ENCODE peak calls at places on chromosomes 16 and 17, in ten cellular contexts. One of them, this sample, is unnamed.

GRCh38 chr16:75481475-75481874 is 13.8 kb downstream of the CHST6 start:
- DNase-seq in AG09309: no peak
- DNase-seq in HFF-Myc: no peak
- DNase-seq in adrenal gland: no peak
- DNase-seq in ovary: no peak
- DNase-seq in body of pancreas: no peak
- DNase-seq in uterus: no peak
- DNase-seq in AG10803: no peak
- DNase-seq in fibroblast of pulmonary artery: no peak
- DNase-seq in CD8-positive, alpha-beta T cell: no peak
- DNase-seq in this sample: no peak

GRCh38 chr16:8795096-8795495 is 2.3 kb downstream of the TMEM186 start:
- DNase-seq in AG09309: no peak
- DNase-seq in HFF-Myc: no peak
- DNase-seq in adrenal gland: no peak
- DNase-seq in ovary: no peak
- DNase-seq in body of pancreas: no peak
- DNase-seq in uterus: no peak
- DNase-seq in AG10803: no peak
- DNase-seq in fibroblast of pulmonary artery: no peak
- DNase-seq in CD8-positive, alpha-beta T cell: no peak
- DNase-seq in this sample: no peak

GRCh38 chr16:75105306-75106061 is 11.1 kb downstream of the LDHD start:
- DNase-seq in AG09309: no peak
- DNase-seq in HFF-Myc: no peak
- DNase-seq in adrenal gland: no peak
- DNase-seq in ovary: no peak
- DNase-seq in body of pancreas: no peak
- DNase-seq in uterus: peak
- DNase-seq in AG10803: peak
- DNase-seq in fibroblast of pulmonary artery: peak
- DNase-seq in CD8-positive, alpha-beta T cell: no peak
- DNase-seq in this sample: no peak

GRCh38 chr16:85878875-85879274 is 20.1 kb upstream of the IRF8 start:
- DNase-seq in AG09309: peak
- DNase-seq in HFF-Myc: peak
- DNase-seq in adrenal gland: no peak
- DNase-seq in ovary: no peak
- DNase-seq in body of pancreas: no peak
- DNase-seq in uterus: no peak
- DNase-seq in AG10803: peak
- DNase-seq in fibroblast of pulmonary artery: peak
- DNase-seq in CD8-positive, alpha-beta T cell: no peak
- DNase-seq in this sample: no peak

GRCh38 chr17:17506893-17507464 is 10.8 kb upstream of the RASD1 start:
- DNase-seq in AG09309: no peak
- DNase-seq in HFF-Myc: no peak
- DNase-seq in adrenal gland: no peak
- DNase-seq in ovary: no peak
- DNase-seq in body of pancreas: no peak
- DNase-seq in uterus: no peak
- DNase-seq in AG10803: no peak
- DNase-seq in fibroblast of pulmonary artery: no peak
- DNase-seq in CD8-positive, alpha-beta T cell: no peak
- DNase-seq in this sample: no peak

GRCh38 chr16:22252317-22252716 is 44.9 kb upstream of the POLR3E start:
- DNase-seq in AG09309: no peak
- DNase-seq in HFF-Myc: no peak
- DNase-seq in adrenal gland: no peak
- DNase-seq in ovary: no peak
- DNase-seq in body of pancreas: no peak
- DNase-seq in uterus: no peak
- DNase-seq in AG10803: no peak
- DNase-seq in fibroblast of pulmonary artery: no peak
- DNase-seq in CD8-positive, alpha-beta T cell: no peak
- DNase-seq in this sample: no peak

GRCh38 chr17:60573139-60573975 is 26.6 kb upstream of the PPM1D start:
- DNase-seq in AG09309: no peak
- DNase-seq in HFF-Myc: no peak
- DNase-seq in adrenal gland: no peak
- DNase-seq in ovary: no peak
- DNase-seq in body of pancreas: no peak
- DNase-seq in uterus: peak
- DNase-seq in AG10803: peak
- DNase-seq in fibroblast of pulmonary artery: peak
- DNase-seq in CD8-positive, alpha-beta T cell: no peak
- DNase-seq in this sample: no peak

GRCh38 chr16:79066621-79067020 is 533.9 kb downstream of the MAF start:
- DNase-seq in AG09309: no peak
- DNase-seq in HFF-Myc: no peak
- DNase-seq in adrenal gland: no peak
- DNase-seq in ovary: no peak
- DNase-seq in body of pancreas: peak
- DNase-seq in uterus: no peak
- DNase-seq in AG10803: no peak
- DNase-seq in fibroblast of pulmonary artery: no peak
- DNase-seq in CD8-positive, alpha-beta T cell: no peak
- DNase-seq in this sample: no peak

GRCh38 chr16:68365167-68365817 is 54.5 kb downstream of the PRMT7 start:
- DNase-seq in AG09309: no peak
- DNase-seq in HFF-Myc: no peak
- DNase-seq in adrenal gland: no peak
- DNase-seq in ovary: no peak
- DNase-seq in body of pancreas: no peak
- DNase-seq in uterus: no peak
- DNase-seq in AG10803: peak
- DNase-seq in fibroblast of pulmonary artery: no peak
- DNase-seq in CD8-positive, alpha-beta T cell: no peak
- DNase-seq in this sample: no peak

GRCh38 chr17:535165-535564 is 179.5 kb downstream of the VPS53 start:
- DNase-seq in AG09309: no peak
- DNase-seq in HFF-Myc: no peak
- DNase-seq in adrenal gland: no peak
- DNase-seq in ovary: no peak
- DNase-seq in body of pancreas: no peak
- DNase-seq in uterus: no peak
- DNase-seq in AG10803: no peak
- DNase-seq in fibroblast of pulmonary artery: no peak
- DNase-seq in CD8-positive, alpha-beta T cell: no peak
- DNase-seq in this sample: no peak

GRCh38 chr17:35141681-35142466 is at the start of gene NLE1:
- DNase-seq in AG09309: no peak
- DNase-seq in HFF-Myc: peak
- DNase-seq in adrenal gland: peak
- DNase-seq in ovary: peak
- DNase-seq in body of pancreas: peak
- DNase-seq in uterus: peak
- DNase-seq in AG10803: peak
- DNase-seq in fibroblast of pulmonary artery: peak
- DNase-seq in CD8-positive, alpha-beta T cell: peak
- DNase-seq in this sample: peak

GRCh38 chr16:3112058-3112880 is at the start of gene ZNF205:
- DNase-seq in AG09309: peak
- DNase-seq in HFF-Myc: no peak
- DNase-seq in adrenal gland: peak
- DNase-seq in ovary: peak
- DNase-seq in body of pancreas: peak
- DNase-seq in uterus: peak
- DNase-seq in AG10803: peak
- DNase-seq in fibroblast of pulmonary artery: peak
- DNase-seq in CD8-positive, alpha-beta T cell: no peak
- DNase-seq in this sample: no peak

GRCh38 chr17:5785867-5786509 is 201.7 kb upstream of the NLRP1 start:
- DNase-seq in AG09309: no peak
- DNase-seq in HFF-Myc: no peak
- DNase-seq in adrenal gland: no peak
- DNase-seq in ovary: no peak
- DNase-seq in body of pancreas: no peak
- DNase-seq in uterus: no peak
- DNase-seq in AG10803: peak
- DNase-seq in fibroblast of pulmonary artery: peak
- DNase-seq in CD8-positive, alpha-beta T cell: no peak
- DNase-seq in this sample: no peak

GRCh38 chr16:57637424-57637823 is 9.0 kb downstream of the ADGRG1 start:
- DNase-seq in AG09309: no peak
- DNase-seq in HFF-Myc: no peak
- DNase-seq in adrenal gland: peak
- DNase-seq in ovary: no peak
- DNase-seq in body of pancreas: no peak
- DNase-seq in uterus: peak
- DNase-seq in AG10803: no peak
- DNase-seq in fibroblast of pulmonary artery: peak
- DNase-seq in CD8-positive, alpha-beta T cell: no peak
- DNase-seq in this sample: no peak

GRCh38 chr17:17523001-17523713 is 27.0 kb upstream of the RASD1 start:
- DNase-seq in AG09309: no peak
- DNase-seq in HFF-Myc: no peak
- DNase-seq in adrenal gland: no peak
- DNase-seq in ovary: no peak
- DNase-seq in body of pancreas: peak
- DNase-seq in uterus: no peak
- DNase-seq in AG10803: no peak
- DNase-seq in fibroblast of pulmonary artery: no peak
- DNase-seq in CD8-positive, alpha-beta T cell: no peak
- DNase-seq in this sample: no peak

GRCh38 chr16:85395913-85396878 is 216.9 kb upstream of the GSE1 start:
- DNase-seq in AG09309: no peak
- DNase-seq in HFF-Myc: peak
- DNase-seq in adrenal gland: peak
- DNase-seq in ovary: peak
- DNase-seq in body of pancreas: no peak
- DNase-seq in uterus: no peak
- DNase-seq in AG10803: peak
- DNase-seq in fibroblast of pulmonary artery: peak
- DNase-seq in CD8-positive, alpha-beta T cell: no peak
- DNase-seq in this sample: no peak

GRCh38 chr17:36705651-36706436 is 104.5 kb downstream of the MRM1 start:
- DNase-seq in AG09309: no peak
- DNase-seq in HFF-Myc: peak
- DNase-seq in adrenal gland: peak
- DNase-seq in ovary: no peak
- DNase-seq in body of pancreas: peak
- DNase-seq in uterus: no peak
- DNase-seq in AG10803: peak
- DNase-seq in fibroblast of pulmonary artery: peak
- DNase-seq in CD8-positive, alpha-beta T cell: peak
- DNase-seq in this sample: no peak

GRCh38 chr16:54934536-54935410 is 4.1 kb downstream of the IRX5 start:
- DNase-seq in AG09309: peak
- DNase-seq in HFF-Myc: no peak
- DNase-seq in adrenal gland: no peak
- DNase-seq in ovary: no peak
- DNase-seq in body of pancreas: no peak
- DNase-seq in uterus: no peak
- DNase-seq in AG10803: peak
- DNase-seq in fibroblast of pulmonary artery: no peak
- DNase-seq in CD8-positive, alpha-beta T cell: no peak
- DNase-seq in this sample: no peak
- TF ChIP-seq CTCF in AG09309: peak
- TF ChIP-seq CTCF in HFF-Myc: no peak
- TF ChIP-seq CTCF in adrenal gland: no peak
- TF ChIP-seq CTCF in ovary: no peak
- TF ChIP-seq CTCF in body of pancreas: no peak
- TF ChIP-seq CTCF in uterus: no peak
- TF ChIP-seq CTCF in AG10803: peak
- TF ChIP-seq CTCF in fibroblast of pulmonary artery: no peak
- TF ChIP-seq CTCF in CD8-positive, alpha-beta T cell: no peak
- TF ChIP-seq CTCF in this sample: no peak

GRCh38 chr16:72847187-72848044 is 200.5 kb downstream of the ZFHX3 start:
- DNase-seq in AG09309: no peak
- DNase-seq in HFF-Myc: no peak
- DNase-seq in adrenal gland: peak
- DNase-seq in ovary: no peak
- DNase-seq in body of pancreas: no peak
- DNase-seq in uterus: no peak
- DNase-seq in AG10803: peak
- DNase-seq in fibroblast of pulmonary artery: peak
- DNase-seq in CD8-positive, alpha-beta T cell: no peak
- DNase-seq in this sample: no peak
- TF ChIP-seq CTCF in AG09309: peak
- TF ChIP-seq CTCF in HFF-Myc: peak
- TF ChIP-seq CTCF in adrenal gland: no peak
- TF ChIP-seq CTCF in ovary: no peak
- TF ChIP-seq CTCF in body of pancreas: no peak
- TF ChIP-seq CTCF in uterus: no peak
- TF ChIP-seq CTCF in AG10803: peak
- TF ChIP-seq CTCF in fibroblast of pulmonary artery: peak
- TF ChIP-seq CTCF in CD8-positive, alpha-beta T cell: no peak
- TF ChIP-seq CTCF in this sample: no peak

DNA sequence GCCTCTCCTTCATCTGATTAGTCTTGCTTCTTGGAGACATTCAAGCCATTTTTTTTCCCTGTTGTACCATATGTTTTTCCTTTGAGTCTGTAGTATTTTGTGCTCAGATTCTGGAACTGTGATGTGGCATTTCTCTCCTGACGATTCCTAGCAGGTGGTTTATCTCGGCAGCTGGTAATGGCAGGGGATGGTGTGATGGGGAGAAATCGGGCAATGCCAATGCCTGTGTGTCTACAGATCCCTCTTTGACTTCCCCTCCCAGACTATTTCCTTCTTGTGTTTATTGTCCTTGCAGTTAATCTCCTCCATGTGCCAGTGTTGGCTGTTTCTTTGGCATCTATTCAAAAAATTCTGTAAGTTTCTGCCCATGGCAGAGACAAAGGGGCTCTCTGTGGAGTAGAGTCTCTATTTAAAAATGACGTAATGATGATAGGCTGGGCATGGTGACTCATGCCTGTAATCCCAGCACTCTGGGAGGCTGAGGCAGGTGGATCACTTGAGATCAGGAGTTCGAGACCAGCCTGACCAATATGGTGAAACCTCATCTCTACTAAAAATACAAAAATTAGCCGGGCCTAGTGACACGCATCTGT is 90.1 kb upstream of the ERCC4 start:
- DNase-seq in AG09309: no peak
- DNase-seq in HFF-Myc: no peak
- DNase-seq in adrenal gland: no peak
- DNase-seq in ovary: no peak
- DNase-seq in body of pancreas: no peak
- DNase-seq in uterus: no peak
- DNase-seq in AG10803: no peak
- DNase-seq in fibroblast of pulmonary artery: no peak
- DNase-seq in CD8-positive, alpha-beta T cell: no peak
- DNase-seq in this sample: no peak
- TF ChIP-seq CTCF in AG09309: no peak
- TF ChIP-seq CTCF in HFF-Myc: no peak
- TF ChIP-seq CTCF in adrenal gland: no peak
- TF ChIP-seq CTCF in ovary: no peak
- TF ChIP-seq CTCF in body of pancreas: no peak
- TF ChIP-seq CTCF in uterus: no peak
- TF ChIP-seq CTCF in AG10803: no peak
- TF ChIP-seq CTCF in fibroblast of pulmonary artery: no peak
- TF ChIP-seq CTCF in CD8-positive, alpha-beta T cell: no peak
- TF ChIP-seq CTCF in this sample: no peak

DNA sequence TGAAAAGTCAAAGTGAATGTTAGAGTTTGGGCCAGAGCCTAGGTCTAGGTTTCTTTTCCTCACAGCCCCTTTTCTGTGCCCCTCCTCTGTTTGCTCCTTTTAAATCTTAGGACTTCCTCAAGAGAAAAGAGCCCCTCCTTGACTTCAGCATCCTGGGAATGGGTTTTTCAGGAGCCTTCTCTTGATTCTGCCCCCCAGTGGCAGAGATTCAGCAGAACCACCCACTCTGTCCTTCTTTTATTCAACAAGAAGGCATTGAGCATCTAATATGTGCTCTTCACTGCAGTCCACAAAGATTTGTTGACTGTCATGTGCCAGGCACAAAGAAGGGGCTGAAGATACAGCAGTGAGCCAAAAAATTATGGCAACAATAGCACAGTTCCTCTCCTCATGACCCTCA is 270.8 kb upstream of the CDH5 start:
- DNase-seq in AG09309: no peak
- DNase-seq in HFF-Myc: no peak
- DNase-seq in adrenal gland: no peak
- DNase-seq in ovary: no peak
- DNase-seq in body of pancreas: no peak
- DNase-seq in uterus: no peak
- DNase-seq in AG10803: no peak
- DNase-seq in fibroblast of pulmonary artery: no peak
- DNase-seq in CD8-positive, alpha-beta T cell: no peak
- DNase-seq in this sample: no peak
- TF ChIP-seq CTCF in AG09309: peak
- TF ChIP-seq CTCF in HFF-Myc: peak
- TF ChIP-seq CTCF in adrenal gland: no peak
- TF ChIP-seq CTCF in ovary: no peak
- TF ChIP-seq CTCF in body of pancreas: no peak
- TF ChIP-seq CTCF in uterus: no peak
- TF ChIP-seq CTCF in AG10803: no peak
- TF ChIP-seq CTCF in fibroblast of pulmonary artery: peak
- TF ChIP-seq CTCF in CD8-positive, alpha-beta T cell: no peak
- TF ChIP-seq CTCF in this sample: no peak